ENCODE peak calls at places on chromosomes 4 and X, in eight cellular contexts. O is Calu3; T is ACHN; D is AG10803; M is amniotic stem cell; A is activated CD4-positive, alpha-beta T cell treated with anti-CD3 and anti-CD28 coated beads for 1 hour; B is NCI-H1436; Q is caudate nucleus. S is an unnamed sample.

GRCh38 chr4:41647368-41647767 is 101.2 kb downstream of the PHOX2B start:
- DNase-seq in O (no peak), T (no peak), D (no peak), M (no peak), A (no peak), B (no peak), Q (no peak), S (no peak)

GRCh38 chrX:13489451-13489850 is 80.0 kb upstream of the EGFL6 start:
- DNase-seq in O (peak; percentile 70), T (peak; percentile 73), D (peak; percentile 71), M (no peak), A (no peak), B (no peak), Q (no peak), S (peak; percentile 25)

GRCh38 chr4:56496241-56496640 is 9.3 kb upstream of the ARL9 start:
- DNase-seq in O (no peak), T (no peak), D (no peak), M (no peak), A (no peak), B (no peak), Q (no peak), S (no peak)

GRCh38 chr4:72629540-72629939 is 60.5 kb upstream of the ADAMTS3 start:
- DNase-seq in O (no peak), T (peak; percentile 37), D (peak; percentile 9), M (no peak), A (no peak), B (no peak), Q (no peak), S (no peak)

GRCh38 chr4:8409271-8410065 is 31.1 kb downstream of the ACOX3 start:
- DNase-seq in O (no peak), T (no peak), D (peak; percentile 33), M (no peak), A (no peak), B (no peak), Q (no peak), S (peak; percentile 71)

GRCh38 chr4:161320377-161320776 is 843.4 kb downstream of the FSTL5 start:
- DNase-seq in O (peak; percentile 19), T (peak; percentile 27), D (peak; percentile 6), M (no peak), A (no peak), B (peak; percentile 18), Q (no peak), S (peak; percentile 1)

GRCh38 chr4:125254111-125254510 is 60.6 kb upstream of the FAT4 start:
- DNase-seq in O (no peak), T (no peak), D (peak; percentile 13), M (peak; percentile 54), A (no peak), B (no peak), Q (no peak), S (no peak)

GRCh38 chrX:128975716-128976115 is 547.6 kb downstream of the SMARCA1 start:
- DNase-seq in O (peak; percentile 38), T (peak; percentile 6), D (no peak), M (no peak), A (no peak), B (peak; percentile 57), Q (peak; percentile 7), S (peak; percentile 18)

GRCh38 chr4:25953740-25954139 is 39.7 kb downstream of the SMIM20 start:
- DNase-seq in O (no peak), T (no peak), D (no peak), M (no peak), A (no peak), B (no peak), Q (no peak), S (no peak)

GRCh38 chr4:18566970-18567799 is 545.6 kb upstream of the LCORL start:
- DNase-seq in O (no peak), T (no peak), D (no peak), M (no peak), A (no peak), B (no peak), Q (no peak), S (no peak)

GRCh38 chr4:188779586-188779985 is 640.3 kb downstream of the TRIML1 start:
- DNase-seq in O (no peak), T (no peak), D (peak; percentile 25), M (no peak), A (no peak), B (no peak), Q (no peak), S (no peak)

GRCh38 chrX:107676559-107677378 is 48.5 kb downstream of the PRPS1 start:
- DNase-seq in O (peak; percentile 90), T (peak; percentile 77), D (peak; percentile 88), M (peak; percentile 71), A (peak; percentile 12), B (no peak), Q (peak; percentile 3), S (peak; percentile 93)

GRCh38 chr4:7043521-7044414 is 596 bp downstream of the TADA2B start:
- DNase-seq in O (peak; percentile 16), T (peak; percentile 22), D (peak; percentile 45), M (no peak), A (peak; percentile 36), B (no peak), Q (no peak), S (no peak)

GRCh38 chr4:168711197-168712120 is 214.6 kb downstream of the PALLD start:
- DNase-seq in O (no peak), T (no peak), D (peak; percentile 96), M (no peak), A (no peak), B (no peak), Q (no peak), S (no peak)

GRCh38 chrX:107826286-107827136 is 845 bp downstream of the MID2 start:
- DNase-seq in O (peak; percentile 49), T (peak; percentile 19), D (peak; percentile 53), M (no peak), A (no peak), B (peak; percentile 12), Q (no peak), S (peak; percentile 57)

GRCh38 chrX:51155566-51155965 is 177.1 kb upstream of the NUDT10 start:
- DNase-seq in O (no peak), T (no peak), D (no peak), M (no peak), A (no peak), B (no peak), Q (no peak), S (no peak)

GRCh38 chr4:166318810-166319525 is 445.9 kb downstream of the TLL1 start:
- DNase-seq in O (no peak), T (peak; percentile 5), D (peak; percentile 43), M (peak; percentile 39), A (no peak), B (no peak), Q (no peak), S (no peak)

GRCh38 chr4:117575850-117576249 is 458.4 kb upstream of the NDST3 start:
- DNase-seq in O (no peak), T (no peak), D (no peak), M (no peak), A (no peak), B (no peak), Q (no peak), S (no peak)

GRCh38 chrX:69285881-69286545 is 120.8 kb upstream of the PJA1 start:
- DNase-seq in O (peak; percentile 76), T (peak; percentile 18), D (no peak), M (no peak), A (peak; percentile 42), B (peak; percentile 69), Q (peak; percentile 37), S (peak; percentile 15)

GRCh38 chrX:276588-277171 is 4.5 kb upstream of the PLCXD1 start:
- DNase-seq in O (peak; percentile 58), T (peak; percentile 6), D (peak; percentile 58), M (no peak), A (no peak), B (no peak), Q (no peak), S (no peak)

GRCh38 chr4:14829795-14830194 is 172.5 kb upstream of the CPEB2 start:
- DNase-seq in O (no peak), T (no peak), D (no peak), M (no peak), A (no peak), B (no peak), Q (no peak), S (no peak)

GRCh38 chr4:131603705-131604104 is 1545.4 kb upstream of the PCDH10 start:
- DNase-seq in O (no peak), T (no peak), D (no peak), M (no peak), A (no peak), B (no peak), Q (no peak), S (no peak)

GRCh38 chrX:106997611-106998010 is 2.4 kb downstream of the MORC4 start:
- DNase-seq in O (no peak), T (no peak), D (no peak), M (no peak), A (no peak), B (no peak), Q (no peak), S (no peak)

GRCh38 chrX:131955099-131955777 is 67.9 kb upstream of the STK26 start:
- DNase-seq in O (no peak), T (no peak), D (no peak), M (no peak), A (no peak), B (no peak), Q (no peak), S (no peak)

GRCh38 chr4:30696195-30696594 is 24.0 kb upstream of the PCDH7 start:
- DNase-seq in O (no peak), T (no peak), D (no peak), M (no peak), A (no peak), B (no peak), Q (no peak), S (no peak)